ENCODE peak calls at places on chromosomes 2 and 18, in nine cellular contexts. One of them, this sample, is unnamed.

GRCh38 chr2:41283079-41283765 is 764.6 kb upstream of the PKDCC start:
- DNase-seq in naive thymus-derived CD8-positive, alpha-beta T cell: no peak
- DNase-seq in DMS79 treated with DMSO at 0.1 percent for 48 hours: no peak
- DNase-seq in progenitor cell of endocrine pancreas: no peak
- DNase-seq in AG04450: no peak
- DNase-seq in activated T-helper 1 cell treated with Interleukin-2 at 50 U/mL for 16 hours: no peak
- DNase-seq in pancreas: no peak
- DNase-seq in NCI-H1436: no peak
- DNase-seq in iris pigment epithelial cell: peak
- DNase-seq in this sample: no peak

GRCh38 chr2:193966590-193966989 is 1690.4 kb upstream of the SLC39A10 start:
- DNase-seq in naive thymus-derived CD8-positive, alpha-beta T cell: no peak
- DNase-seq in DMS79 treated with DMSO at 0.1 percent for 48 hours: no peak
- DNase-seq in progenitor cell of endocrine pancreas: no peak
- DNase-seq in AG04450: peak
- DNase-seq in activated T-helper 1 cell treated with Interleukin-2 at 50 U/mL for 16 hours: no peak
- DNase-seq in pancreas: no peak
- DNase-seq in NCI-H1436: no peak
- DNase-seq in iris pigment epithelial cell: peak
- DNase-seq in this sample: no peak

GRCh38 chr2:46878886-46879285 is 36.7 kb downstream of the MCFD2 start:
- DNase-seq in naive thymus-derived CD8-positive, alpha-beta T cell: no peak
- DNase-seq in DMS79 treated with DMSO at 0.1 percent for 48 hours: no peak
- DNase-seq in progenitor cell of endocrine pancreas: no peak
- DNase-seq in AG04450: no peak
- DNase-seq in activated T-helper 1 cell treated with Interleukin-2 at 50 U/mL for 16 hours: no peak
- DNase-seq in pancreas: no peak
- DNase-seq in NCI-H1436: no peak
- DNase-seq in iris pigment epithelial cell: no peak
- DNase-seq in this sample: peak

GRCh38 chr18:44869533-44869932 is 188.8 kb downstream of the SETBP1 start:
- DNase-seq in naive thymus-derived CD8-positive, alpha-beta T cell: no peak
- DNase-seq in DMS79 treated with DMSO at 0.1 percent for 48 hours: no peak
- DNase-seq in progenitor cell of endocrine pancreas: no peak
- DNase-seq in AG04450: no peak
- DNase-seq in activated T-helper 1 cell treated with Interleukin-2 at 50 U/mL for 16 hours: no peak
- DNase-seq in pancreas: no peak
- DNase-seq in NCI-H1436: no peak
- DNase-seq in iris pigment epithelial cell: no peak
- DNase-seq in this sample: no peak

GRCh38 chr2:175097297-175097696 is 70.7 kb downstream of the ATF2 start:
- DNase-seq in naive thymus-derived CD8-positive, alpha-beta T cell: no peak
- DNase-seq in DMS79 treated with DMSO at 0.1 percent for 48 hours: no peak
- DNase-seq in progenitor cell of endocrine pancreas: no peak
- DNase-seq in AG04450: peak
- DNase-seq in activated T-helper 1 cell treated with Interleukin-2 at 50 U/mL for 16 hours: no peak
- DNase-seq in pancreas: no peak
- DNase-seq in NCI-H1436: no peak
- DNase-seq in iris pigment epithelial cell: peak
- DNase-seq in this sample: no peak

GRCh38 chr2:136874258-136874657 is 108.9 kb downstream of the THSD7B start:
- DNase-seq in naive thymus-derived CD8-positive, alpha-beta T cell: no peak
- DNase-seq in DMS79 treated with DMSO at 0.1 percent for 48 hours: no peak
- DNase-seq in progenitor cell of endocrine pancreas: no peak
- DNase-seq in AG04450: no peak
- DNase-seq in activated T-helper 1 cell treated with Interleukin-2 at 50 U/mL for 16 hours: no peak
- DNase-seq in pancreas: no peak
- DNase-seq in NCI-H1436: no peak
- DNase-seq in iris pigment epithelial cell: no peak
- DNase-seq in this sample: no peak

GRCh38 chr2:172299741-172300140 is 127.6 kb upstream of the ITGA6 start:
- DNase-seq in naive thymus-derived CD8-positive, alpha-beta T cell: no peak
- DNase-seq in DMS79 treated with DMSO at 0.1 percent for 48 hours: peak
- DNase-seq in progenitor cell of endocrine pancreas: no peak
- DNase-seq in AG04450: peak
- DNase-seq in activated T-helper 1 cell treated with Interleukin-2 at 50 U/mL for 16 hours: no peak
- DNase-seq in pancreas: no peak
- DNase-seq in NCI-H1436: peak
- DNase-seq in iris pigment epithelial cell: no peak
- DNase-seq in this sample: no peak

GRCh38 chr2:70767094-70767698 is 804 bp downstream of the ADD2 start:
- DNase-seq in naive thymus-derived CD8-positive, alpha-beta T cell: peak
- DNase-seq in DMS79 treated with DMSO at 0.1 percent for 48 hours: peak
- DNase-seq in progenitor cell of endocrine pancreas: peak
- DNase-seq in AG04450: no peak
- DNase-seq in activated T-helper 1 cell treated with Interleukin-2 at 50 U/mL for 16 hours: no peak
- DNase-seq in pancreas: no peak
- DNase-seq in NCI-H1436: peak
- DNase-seq in iris pigment epithelial cell: no peak
- DNase-seq in this sample: no peak